ENCODE peak calls at places on chromosomes 1 and 21, in six cellular contexts. B is T-helper 9 cell, F is hypothalamus, Z is KG1, K is NCI-H524 treated with DMSO at 0.1 percent for 48 hours, N is fibroblast of pulmonary artery. D is an unnamed sample.

GRCh38 chr1:100360790-100361232 is 8.5 kb downstream of the CDC14A start:
- DNase-seq in N (peak; percentile 36), K (no peak), F (peak; percentile 19), Z (no peak), B (no peak), D (no peak)

GRCh38 chr1:53061859-53062714 is at the start of gene PODN:
- DNase-seq in B (no peak), N (peak; percentile 38), K (no peak), Z (no peak), F (no peak), D (peak; percentile 66)

GRCh38 chr1:175824079-175824478 is 80.7 kb upstream of the TNR start:
- DNase-seq in K (no peak), F (no peak), N (no peak), Z (no peak), B (no peak), D (peak; percentile 90)

GRCh38 chr1:110390692-110391232 is at the start of gene SLC16A4:
- DNase-seq in B (no peak), N (peak; percentile 63), Z (no peak), F (no peak), K (no peak), D (no peak)

GRCh38 chr1:240188139-240188538 is 96.5 kb downstream of the FMN2 start:
- DNase-seq in F (no peak), Z (no peak), K (peak; percentile 82), N (no peak), B (no peak), D (no peak)

GRCh38 chr1:57578099-57578498 is 154.2 kb upstream of the DAB1 start:
- DNase-seq in K (no peak), B (no peak), F (no peak), Z (no peak), N (no peak), D (no peak)

GRCh38 chr1:172948457-172948856 is 102.3 kb downstream of the TNFSF18 start:
- DNase-seq in K (no peak), F (no peak), Z (no peak), N (peak; percentile 61), B (no peak), D (no peak)

GRCh38 chr1:31013187-31013864 is 52.2 kb downstream of the PUM1 start:
- DNase-seq in N (peak; percentile 45), F (no peak), B (no peak), K (no peak), Z (no peak), D (no peak)

GRCh38 chr1:10210841-10211804 is 753 bp downstream of the KIF1B start:
- DNase-seq in Z (no peak), F (peak; percentile 94), B (peak; percentile 3), K (no peak), N (peak; percentile 98), D (peak; percentile 65)

GRCh38 chr1:100719490-100719889 is at the start of gene VCAM1:
- DNase-seq in F (no peak), K (no peak), Z (no peak), B (no peak), N (peak; percentile 46), D (peak; percentile 49)

GRCh38 chr1:153945131-153945794 is 1.3 kb downstream of the DENND4B start:
- DNase-seq in N (peak; percentile 63), F (no peak), Z (peak; percentile 86), B (peak; percentile 76), K (no peak), D (no peak)

GRCh38 chr21:43701936-43702784 is 16.8 kb upstream of the PDXK start:
- DNase-seq in K (no peak), N (no peak), B (no peak), F (no peak), Z (no peak), D (no peak)

GRCh38 chr1:88773540-88774150 is 89.6 kb downstream of the PKN2 start:
- DNase-seq in Z (no peak), K (no peak), B (no peak), F (no peak), N (peak; percentile 40), D (no peak)

GRCh38 chr1:53614231-53615021 is 124.5 kb downstream of the GLIS1 start:
- DNase-seq in F (no peak), N (no peak), K (no peak), B (no peak), Z (no peak), D (no peak)

GRCh38 chr1:170630977-170631376 is 33.0 kb upstream of the PRRX1 start:
- DNase-seq in Z (no peak), B (no peak), F (no peak), N (no peak), K (no peak), D (no peak)

GRCh38 chr1:89407355-89407754 is 43.5 kb downstream of the GBP6 start:
- DNase-seq in B (no peak), K (no peak), F (no peak), N (peak; percentile 56), Z (no peak), D (no peak)

GRCh38 chr1:218642033-218642954 is 297.2 kb downstream of the TGFB2 start:
- DNase-seq in N (peak; percentile 69), F (no peak), Z (no peak), B (no peak), K (no peak), D (no peak)

GRCh38 chr1:76770979-76771378 is 96.3 kb upstream of the ST6GALNAC5 start:
- DNase-seq in F (no peak), K (peak; percentile 74), Z (no peak), N (no peak), B (no peak), D (no peak)

D was measured in H1.